ENCODE peak calls at places on chromosomes 1 and 21, in eight cellular contexts. O is left ventricle myocardium inferior; M is lower lobe of right lung; X is Right ventricle myocardium superior; E is HT1080; C is T-helper 2 cell; T is left cardiac atrium; W is stimulated activated CD8-positive, alpha-beta memory T cell treated with anti-CD3 and anti-CD28 coated beads, Interleukin-15, amount 100 ng/mL, for 1 hour. K is an unnamed sample.

GRCh38 chr1:15836772-15837669 is 10.5 kb upstream of the SPEN start:
- DNase-seq in O (peak; percentile 54), W (peak; percentile 37), T (peak; percentile 62), X (peak; percentile 68), M (peak; percentile 87), C (peak; percentile 29), E (no peak), K (no peak)

GRCh38 chr1:164617607-164618564 is 58.9 kb downstream of the PBX1 start:
- DNase-seq in C (no peak), X (no peak), E (peak; percentile 18), W (no peak), O (no peak), T (no peak), M (no peak), K (no peak)

GRCh38 chr1:181089777-181090505 is 1.4 kb downstream of the IER5 start:
- DNase-seq in E (peak; percentile 53), T (peak; percentile 77), O (peak; percentile 72), W (peak; percentile 62), M (peak; percentile 81), X (peak; percentile 83), C (peak; percentile 55), K (no peak)

GRCh38 chr21:42624095-42624830 is 29.2 kb upstream of the PDE9A start:
- DNase-seq in E (no peak), M (no peak), C (no peak), T (no peak), O (no peak), W (no peak), X (no peak), K (no peak)

GRCh38 chr1:221891708-221892107 is 149.8 kb upstream of the DUSP10 start:
- DNase-seq in M (no peak), O (peak; percentile 15), T (no peak), C (no peak), E (no peak), X (no peak), W (no peak), K (no peak)

GRCh38 chr1:32400876-32401631 is 6.8 kb upstream of the BSDC1 start:
- DNase-seq in E (peak; percentile 67), O (peak; percentile 83), W (peak; percentile 27), C (peak; percentile 15), M (peak; percentile 87), X (peak; percentile 92), T (peak; percentile 93), K (peak; percentile 40)

GRCh38 chr1:91805343-91805801 is 80.6 kb downstream of the TGFBR3 start:
- DNase-seq in O (no peak), T (no peak), C (no peak), X (no peak), W (no peak), E (no peak), M (no peak), K (no peak)

GRCh38 chr1:100543640-100544039 is 5.7 kb downstream of the GPR88 start:
- DNase-seq in E (peak; percentile 29), M (peak; percentile 20), C (no peak), W (no peak), O (no peak), T (no peak), X (no peak), K (no peak)

GRCh38 chr1:108897865-108898720 is 21.3 kb downstream of the GPSM2 start:
- DNase-seq in W (no peak), E (peak; percentile 27), X (no peak), O (no peak), T (no peak), C (no peak), M (no peak), K (no peak)

GRCh38 chr1:53573931-53574330 is 114.7 kb downstream of the DMRTB1 start:
- DNase-seq in M (no peak), C (no peak), W (no peak), E (no peak), O (no peak), X (no peak), T (no peak), K (no peak)

K was measured in NCI-H1048.